ENCODE peak calls at places on chromosomes 4 and X, in five cellular contexts. E, F, G, S and O are unnamed samples. For H3K4me1, the result is how much of the 10 kb centered on the place peaks cover.

GRCh38 chrX:1351981-1352714 is 15.6 kb downstream of the IL3RA start:
- DNase-seq in E (no peak), G (no peak), S (no peak), F (no peak), O (peak)

GRCh38 chr4:113060853-113061252 is 11.4 kb downstream of the ANK2 start:
- DNase-seq in S (no peak), E (no peak), F (no peak), G (no peak), O (no peak)

GRCh38 chr4:162461952-162462351 is 298.2 kb upstream of the FSTL5 start:
- DNase-seq in F (no peak), E (no peak), S (no peak), G (no peak), O (no peak)

GRCh38 chr4:73315091-73315490 is 56.5 kb upstream of the ANKRD17 start:
- DNase-seq in F (peak), G (no peak), E (no peak), S (peak), O (no peak)

GRCh38 chr4:144267084-144267483 is 126.6 kb upstream of the GYPA start:
- DNase-seq in G (no peak), F (no peak), S (no peak), E (no peak), O (no peak)

GRCh38 chr4:128521156-128521555 is 233.5 kb upstream of the PGRMC2 start:
- DNase-seq in E (no peak), G (no peak), S (peak), F (no peak), O (no peak)

GRCh38 chrX:11196476-11196875 is 85.3 kb downstream of the HCCS start:
- DNase-seq in E (no peak), S (peak), G (no peak), F (no peak), O (no peak)

GRCh38 chrX:68832516-68833447 is 4.0 kb downstream of the EFNB1 start:
- DNase-seq in E (no peak), F (no peak), G (no peak), S (no peak), O (no peak)

GRCh38 chr4:6177587-6178197 is 22.7 kb downstream of the JAKMIP1 start:
- DNase-seq in G (peak), S (no peak), F (no peak), E (peak), O (no peak)

GRCh38 chr4:149645790-149646189 is 169.9 kb downstream of the IQCM start:
- DNase-seq in S (no peak), F (no peak), G (no peak), E (no peak), O (no peak)

GRCh38 chrX:142637206-142637605 is 388.5 kb upstream of the SPANXN4 start:
- DNase-seq in S (no peak), G (no peak), F (no peak), E (no peak), O (no peak)

GRCh38 chrX:23952984-23953907 is 45.4 kb downstream of the CXorf58 start:
- DNase-seq in G (no peak), E (no peak), F (no peak), S (no peak), O (no peak)

GRCh38 chr4:81839347-81840042 is 367.8 kb upstream of the RASGEF1B start:
- DNase-seq in G (no peak), E (no peak), S (no peak), F (no peak), O (no peak)

GRCh38 chrX:9907645-9908387 is 59.3 kb upstream of the CLDN34 start:
- DNase-seq in G (no peak), E (no peak), S (peak), F (peak), O (no peak)

GRCh38 chr4:158208931-158209640 is 1.2 kb upstream of the TMEM144 start:
- DNase-seq in F (no peak), S (no peak), G (no peak), E (no peak), O (no peak)

GRCh38 chrX:9656277-9656676 is 109.4 kb downstream of the GPR143 start:
- DNase-seq in G (peak), E (no peak), F (peak), S (no peak), O (peak)

GRCh38 chr4:1044469-1045192 is 33.2 kb downstream of the FGFRL1 start:
- DNase-seq in S (no peak), G (no peak), E (no peak), F (no peak), O (peak)
- H3K4me1 ChIP-seq in S (half or more), G (under half), E (half or more), F (under half), O (under half)

GRCh38 chr4:87054900-87055299 is 120.1 kb downstream of the AFF1 start:
- DNase-seq in G (no peak), S (no peak), E (no peak), F (no peak), O (no peak)

GRCh38 chr4:87057835-87058234 is 123.0 kb downstream of the AFF1 start:
- DNase-seq in E (no peak), G (no peak), F (peak), S (peak), O (no peak)

GRCh38 chr4:87058272-87059073 is 123.7 kb downstream of the AFF1 start:
- DNase-seq in F (no peak), G (no peak), S (no peak), E (no peak), O (no peak)

GRCh38 chr4:87055340-87055739 is 120.5 kb downstream of the AFF1 start:
- DNase-seq in S (no peak), G (no peak), F (no peak), E (no peak), O (no peak)

GRCh38 chr4:87056884-87057283 is 122.1 kb downstream of the AFF1 start:
- DNase-seq in E (peak), G (no peak), S (no peak), F (no peak), O (no peak)
- H3K4me1 ChIP-seq in E (half or more), G (half or more), S (under half), F (under half), O (under half)

DNA sequence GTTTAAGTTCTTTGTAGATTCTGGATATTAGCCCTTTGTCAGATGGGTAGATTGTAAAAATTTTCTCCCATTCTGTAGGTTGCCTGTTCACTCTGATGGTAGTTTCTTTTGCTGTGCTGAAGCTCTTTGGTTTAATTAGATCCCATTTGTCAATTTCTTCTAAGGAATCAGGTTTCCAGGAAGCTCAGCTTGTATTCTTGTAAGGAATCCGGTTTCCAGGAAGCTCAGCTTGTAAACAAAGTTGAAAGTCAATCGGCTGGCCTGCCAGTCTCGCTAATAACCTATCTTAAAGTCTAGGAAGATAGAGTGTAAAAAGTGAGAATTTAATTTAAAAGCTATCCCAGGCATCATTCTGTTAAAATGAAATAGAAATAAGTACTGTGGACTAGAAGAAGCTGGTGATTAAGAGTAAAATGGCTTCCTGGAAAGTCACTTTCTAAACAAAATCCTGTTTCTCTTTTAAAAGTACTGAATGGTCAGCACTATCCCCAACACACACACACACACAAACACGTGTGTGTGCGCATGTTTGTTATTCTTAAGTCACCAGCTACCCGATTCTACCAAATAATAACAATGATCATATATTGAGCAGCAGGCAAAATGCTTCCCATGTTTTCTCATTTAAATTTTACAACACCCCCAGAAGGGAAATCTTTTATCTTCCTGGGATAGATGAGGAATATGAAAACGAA is 171.7 kb downstream of the PAPSS1 start:
- DNase-seq in F (peak), G (no peak), S (peak), E (no peak), O (no peak)
- H3K4me1 ChIP-seq in F (under half), G (under half), S (under half), E (under half), O (under half)

GRCh38 chrX:71534773-71535544 is 2.1 kb downstream of the OGT start:
- DNase-seq in E (no peak), G (no peak), F (no peak), S (no peak), O (no peak)
- H3K4me1 ChIP-seq in E (under half), G (under half), F (under half), S (under half), O (under half)